ENCODE peak calls at places on chromosomes 3 and 15, in eight cellular contexts. N is IMR-90; P is HEK293T; F is smooth muscle cell of the brain vasculature; M is ACHN; T is A172; U is CD8-positive, alpha-beta T cell; L is fibroblast of mammary gland. S is an unnamed sample.
A peak's percentile ranks its signal among the peaks of the same experiment; 100 is the strongest.

GRCh38 chr3:79187441-79187840 is 580.4 kb downstream of the ROBO1 start:
- DNase-seq in N (no peak), P (no peak), F (no peak), M (no peak), T (no peak), U (no peak), L (no peak), S (no peak)

GRCh38 chr15:77347197-77347596 is 72.7 kb downstream of the PEAK1 start:
- DNase-seq in N (no peak), P (no peak), F (no peak), M (no peak), T (no peak), U (no peak), L (no peak), S (peak; percentile 59)

GRCh38 chr15:75314552-75315290 is 21.1 kb upstream of the COMMD4 start:
- DNase-seq in N (no peak), P (no peak), F (no peak), M (no peak), T (no peak), U (no peak), L (no peak), S (no peak)

GRCh38 chr3:40043444-40043755 is 234.0 kb downstream of the MYRIP start:
- DNase-seq in N (no peak), P (no peak), F (no peak), M (no peak), T (peak; percentile 5), U (no peak), L (peak; percentile 93), S (no peak)

GRCh38 chr3:136070953-136071949 is 105.7 kb downstream of the PPP2R3A start:
- DNase-seq in N (peak; percentile 27), P (no peak), F (no peak), M (peak; percentile 51), T (peak; percentile 43), U (no peak), L (peak; percentile 27), S (peak; percentile 78)

GRCh38 chr3:187978433-187979011 is 175.4 kb upstream of the LPP start:
- DNase-seq in N (peak; percentile 43), P (no peak), F (no peak), M (no peak), T (no peak), U (no peak), L (peak; percentile 77), S (no peak)

GRCh38 chr3:190142041-190142440 is 21.3 kb upstream of the P3H2 start:
- DNase-seq in N (no peak), P (no peak), F (no peak), M (no peak), T (no peak), U (no peak), L (no peak), S (no peak)

GRCh38 chr15:45611305-45611704 is 23.5 kb upstream of the SQOR start:
- DNase-seq in N (no peak), P (no peak), F (no peak), M (peak; percentile 38), T (peak; percentile 30), U (no peak), L (peak; percentile 42), S (peak; percentile 28)

GRCh38 chr15:81097893-81098280 is 36.2 kb upstream of the CFAP161 start:
- DNase-seq in N (no peak), P (no peak), F (no peak), M (no peak), T (peak; percentile 34), U (no peak), L (peak; percentile 28), S (peak; percentile 5)